ENCODE peak calls at places on chromosomes 16 and 17, in five cellular contexts. X is tibial nerve; Q is activated T-helper 1 cell treated with anti-CD3 and anti-CD28 coated beads, Interleukin-2, amount 50 U/mL, for 16 hours; R is GM04504; Z is hippocampal formation. P is an unnamed sample.

GRCh38 chr17:72790194-72790593 is 302.3 kb downstream of the SLC39A11 start:
- DNase-seq in X (no peak), Q (no peak), R (no peak), Z (no peak), P (no peak)

GRCh38 chr17:10737168-10737622 is 7.4 kb upstream of the TMEM220 start:
- DNase-seq in X (peak), Q (no peak), R (no peak), Z (peak), P (peak)

GRCh38 chr16:69796285-69797118 is 34.4 kb downstream of the WWP2 start:
- DNase-seq in X (peak), Q (no peak), R (peak), Z (peak), P (no peak)

GRCh38 chr16:48206594-48207242 is 37.4 kb upstream of the LONP2 start:
- DNase-seq in X (no peak), Q (no peak), R (no peak), Z (no peak), P (no peak)

GRCh38 chr16:84467256-84467655 is 37.2 kb downstream of the MEAK7 start:
- DNase-seq in X (no peak), Q (no peak), R (no peak), Z (no peak), P (no peak)

GRCh38 chr16:58053682-58054005 is 28.1 kb downstream of the MMP15 start:
- DNase-seq in X (no peak), Q (no peak), R (no peak), Z (no peak), P (no peak)

GRCh38 chr17:30379303-30380105 is 777 bp downstream of the CPD start:
- DNase-seq in X (no peak), Q (no peak), R (no peak), Z (no peak), P (peak)

GRCh38 chr17:29012535-29012934 is 6.7 kb upstream of the SEZ6 start:
- DNase-seq in X (no peak), Q (no peak), R (no peak), Z (no peak), P (no peak)

GRCh38 chr16:67084345-67085028 is 25.3 kb upstream of the PHAF1 start:
- DNase-seq in X (no peak), Q (no peak), R (no peak), Z (no peak), P (no peak)

P was measured in WTC11.